ENCODE peak calls at places on chromosomes 13 and 19, in five cellular contexts. C is effector CD4-positive, alpha-beta T cell; H is T-helper 2 cell; R is dermis blood vessel endothelial cell; Z is fibroblast of mammary gland. G is an unnamed sample.

GRCh38 chr19:1168877-1169791 is 4.9 kb downstream of the SBNO2 start:
- DNase-seq in R (peak; percentile 20), Z (peak; percentile 91), H (no peak), C (no peak), G (no peak)

GRCh38 chr13:34078334-34078999 is 260.5 kb downstream of the RFC3 start:
- DNase-seq in C (no peak), Z (no peak), H (no peak), R (no peak), G (no peak)

GRCh38 chr19:6260912-6261636 is 18.7 kb downstream of the MLLT1 start:
- DNase-seq in C (no peak), H (no peak), Z (peak; percentile 33), R (peak; percentile 71), G (peak; percentile 44)

GRCh38 chr13:30845297-30846214 is 60.5 kb upstream of the MEDAG start:
- DNase-seq in Z (no peak), C (no peak), R (no peak), H (no peak), G (no peak)

GRCh38 chr13:45511310-45512147 is 46.8 kb downstream of the COG3 start:
- DNase-seq in C (peak; percentile 12), R (peak; percentile 86), H (no peak), Z (peak; percentile 81), G (peak; percentile 87)

GRCh38 chr19:24002256-24002945 is 84.6 kb upstream of the ZNF254 start:
- DNase-seq in R (no peak), Z (no peak), C (no peak), H (no peak), G (no peak)

GRCh38 chr13:42148538-42148937 is 100.1 kb downstream of the DGKH start:
- DNase-seq in C (no peak), H (no peak), R (no peak), Z (no peak), G (no peak)

GRCh38 chr19:16266586-16266942 is 58.1 kb upstream of the KLF2 start:
- DNase-seq in H (peak; percentile 49), R (no peak), C (peak; percentile 44), Z (no peak), G (no peak)

GRCh38 chr13:49646688-49647087 is 18.4 kb downstream of the ARL11 start:
- DNase-seq in H (no peak), C (no peak), R (no peak), Z (no peak), G (no peak)

GRCh38 chr19:2110822-2111221 is 14.1 kb downstream of the IZUMO4 start:
- DNase-seq in R (no peak), Z (no peak), H (no peak), C (no peak), G (no peak)

GRCh38 chr19:17933414-17934129 is 757 bp downstream of the CCDC124 start:
- DNase-seq in C (no peak), H (no peak), R (peak; percentile 17), Z (peak; percentile 63), G (no peak)

GRCh38 chr19:35973487-35973886 is 21.5 kb upstream of the SDHAF1 start:
- DNase-seq in Z (no peak), H (no peak), C (no peak), R (no peak), G (no peak)

GRCh38 chr13:101700598-101700997 is 248.1 kb downstream of the ITGBL1 start:
- DNase-seq in R (peak; percentile 4), H (no peak), Z (peak; percentile 84), C (no peak), G (no peak)

GRCh38 chr13:31201341-31202024 is 1.7 kb downstream of the B3GLCT start:
- DNase-seq in R (no peak), Z (peak; percentile 83), H (no peak), C (no peak), G (peak; percentile 59)

GRCh38 chr13:48708764-48709163 is 55.0 kb downstream of the CYSLTR2 start:
- DNase-seq in R (no peak), Z (no peak), H (no peak), C (no peak), G (no peak)

GRCh38 chr19:13095934-13096890 is 6.4 kb downstream of the LYL1 start:
- DNase-seq in R (peak; percentile 56), H (no peak), Z (no peak), C (no peak), G (no peak)

GRCh38 chr13:87999141-87999765 is 328.1 kb downstream of the SLITRK5 start:
- DNase-seq in Z (peak; percentile 29), H (no peak), C (no peak), R (no peak), G (peak; percentile 22)

GRCh38 chr13:38053896-38054295 is 184.3 kb upstream of the TRPC4 start:
- DNase-seq in C (no peak), Z (no peak), R (no peak), H (no peak), G (no peak)

GRCh38 chr19:48516536-48516935 is 4.9 kb upstream of the LMTK3 start:
- DNase-seq in R (no peak), H (no peak), Z (no peak), C (no peak), G (no peak)

GRCh38 chr13:46176756-46177155 is 5.2 kb downstream of the LCP1 start:
- DNase-seq in R (no peak), C (no peak), H (no peak), Z (no peak), G (peak; percentile 15)

GRCh38 chr13:102718746-102719145 is 23.9 kb upstream of the METTL21C start:
- DNase-seq in R (no peak), C (no peak), Z (no peak), H (no peak), G (no peak)

GRCh38 chr19:38701455-38702063 is 42.7 kb downstream of the CAPN12 start:
- DNase-seq in R (no peak), Z (no peak), H (no peak), C (no peak), G (no peak)

GRCh38 chr13:114248011-114248410 is 13.3 kb downstream of the CDC16 start:
- DNase-seq in R (no peak), H (no peak), Z (no peak), C (no peak), G (no peak)

GRCh38 chr19:4455742-4456565 is 1.6 kb downstream of the UBXN6 start:
- DNase-seq in Z (peak; percentile 97), H (no peak), R (peak; percentile 15), C (no peak), G (no peak)

G was measured in A673.